ENCODE peak calls at places on chromosomes 6 and 20, in seven cellular contexts. One of them, this sample, is unnamed.

GRCh38 chr6:123316733-123317323 is 319.9 kb downstream of the TRDN start:
- DNase-seq in CD4-positive, CD25-positive, alpha-beta regulatory T cell: no peak
- DNase-seq in A549: peak
- DNase-seq in fibroblast of lung: peak
- DNase-seq in astrocyte of the spinal cord: peak
- DNase-seq in AG04449: no peak
- DNase-seq in CD8-positive, alpha-beta memory T cell: no peak
- DNase-seq in this sample: peak

GRCh38 chr20:49132995-49133451 is 55.1 kb downstream of the STAU1 start:
- DNase-seq in CD4-positive, CD25-positive, alpha-beta regulatory T cell: no peak
- DNase-seq in A549: peak
- DNase-seq in fibroblast of lung: peak
- DNase-seq in astrocyte of the spinal cord: peak
- DNase-seq in AG04449: peak
- DNase-seq in CD8-positive, alpha-beta memory T cell: no peak
- DNase-seq in this sample: peak

GRCh38 chr20:63703471-63703975 is 4.3 kb downstream of the ARFRP1 start:
- DNase-seq in CD4-positive, CD25-positive, alpha-beta regulatory T cell: no peak
- DNase-seq in A549: no peak
- DNase-seq in fibroblast of lung: no peak
- DNase-seq in astrocyte of the spinal cord: no peak
- DNase-seq in AG04449: no peak
- DNase-seq in CD8-positive, alpha-beta memory T cell: no peak
- DNase-seq in this sample: no peak

GRCh38 chr6:40804905-40805304 is 217.7 kb upstream of the LRFN2 start:
- DNase-seq in CD4-positive, CD25-positive, alpha-beta regulatory T cell: no peak
- DNase-seq in A549: no peak
- DNase-seq in fibroblast of lung: no peak
- DNase-seq in astrocyte of the spinal cord: no peak
- DNase-seq in AG04449: no peak
- DNase-seq in CD8-positive, alpha-beta memory T cell: no peak
- DNase-seq in this sample: peak

GRCh38 chr6:31871068-31871659 is 7.6 kb downstream of the SLC44A4 start:
- DNase-seq in CD4-positive, CD25-positive, alpha-beta regulatory T cell: no peak
- DNase-seq in A549: no peak
- DNase-seq in fibroblast of lung: peak
- DNase-seq in astrocyte of the spinal cord: no peak
- DNase-seq in AG04449: no peak
- DNase-seq in CD8-positive, alpha-beta memory T cell: no peak
- DNase-seq in this sample: peak

GRCh38 chr20:10861086-10861485 is 187.3 kb upstream of the JAG1 start:
- DNase-seq in CD4-positive, CD25-positive, alpha-beta regulatory T cell: no peak
- DNase-seq in A549: peak
- DNase-seq in fibroblast of lung: peak
- DNase-seq in astrocyte of the spinal cord: peak
- DNase-seq in AG04449: peak
- DNase-seq in CD8-positive, alpha-beta memory T cell: no peak
- DNase-seq in this sample: peak

GRCh38 chr6:135830452-135830851 is 21.0 kb upstream of the PDE7B start:
- DNase-seq in CD4-positive, CD25-positive, alpha-beta regulatory T cell: no peak
- DNase-seq in A549: no peak
- DNase-seq in fibroblast of lung: peak
- DNase-seq in astrocyte of the spinal cord: peak
- DNase-seq in AG04449: peak
- DNase-seq in CD8-positive, alpha-beta memory T cell: no peak
- DNase-seq in this sample: peak

GRCh38 chr6:160069050-160069454 is 52.6 kb upstream of the SLC22A1 start:
- DNase-seq in CD4-positive, CD25-positive, alpha-beta regulatory T cell: no peak
- DNase-seq in A549: no peak
- DNase-seq in fibroblast of lung: no peak
- DNase-seq in astrocyte of the spinal cord: no peak
- DNase-seq in AG04449: no peak
- DNase-seq in CD8-positive, alpha-beta memory T cell: peak
- DNase-seq in this sample: no peak

GRCh38 chr20:3071610-3072529 is at the start of gene OXT:
- DNase-seq in CD4-positive, CD25-positive, alpha-beta regulatory T cell: peak
- DNase-seq in A549: no peak
- DNase-seq in fibroblast of lung: peak
- DNase-seq in astrocyte of the spinal cord: no peak
- DNase-seq in AG04449: no peak
- DNase-seq in CD8-positive, alpha-beta memory T cell: peak
- DNase-seq in this sample: no peak

GRCh38 chr20:61865353-61865752 is 200.3 kb downstream of the TAF4 start:
- DNase-seq in CD4-positive, CD25-positive, alpha-beta regulatory T cell: no peak
- DNase-seq in A549: no peak
- DNase-seq in fibroblast of lung: no peak
- DNase-seq in astrocyte of the spinal cord: no peak
- DNase-seq in AG04449: no peak
- DNase-seq in CD8-positive, alpha-beta memory T cell: no peak
- DNase-seq in this sample: no peak

GRCh38 chr6:16391451-16391912 is 153.1 kb downstream of the GMPR start:
- DNase-seq in CD4-positive, CD25-positive, alpha-beta regulatory T cell: no peak
- DNase-seq in A549: no peak
- DNase-seq in fibroblast of lung: peak
- DNase-seq in astrocyte of the spinal cord: peak
- DNase-seq in AG04449: no peak
- DNase-seq in CD8-positive, alpha-beta memory T cell: no peak
- DNase-seq in this sample: peak

GRCh38 chr6:98487612-98488011 is 346.8 kb upstream of the POU3F2 start:
- DNase-seq in CD4-positive, CD25-positive, alpha-beta regulatory T cell: no peak
- DNase-seq in A549: no peak
- DNase-seq in fibroblast of lung: no peak
- DNase-seq in astrocyte of the spinal cord: no peak
- DNase-seq in AG04449: no peak
- DNase-seq in CD8-positive, alpha-beta memory T cell: no peak
- DNase-seq in this sample: no peak

GRCh38 chr6:106586815-106587214 is 42.5 kb downstream of the RTN4IP1 start:
- DNase-seq in CD4-positive, CD25-positive, alpha-beta regulatory T cell: no peak
- DNase-seq in A549: no peak
- DNase-seq in fibroblast of lung: no peak
- DNase-seq in astrocyte of the spinal cord: no peak
- DNase-seq in AG04449: no peak
- DNase-seq in CD8-positive, alpha-beta memory T cell: no peak
- DNase-seq in this sample: no peak

GRCh38 chr6:141464490-141464889 is 668.2 kb upstream of the GJE1 start:
- DNase-seq in CD4-positive, CD25-positive, alpha-beta regulatory T cell: no peak
- DNase-seq in A549: peak
- DNase-seq in fibroblast of lung: peak
- DNase-seq in astrocyte of the spinal cord: peak
- DNase-seq in AG04449: no peak
- DNase-seq in CD8-positive, alpha-beta memory T cell: no peak
- DNase-seq in this sample: peak

GRCh38 chr20:49276895-49277785 is 717 bp downstream of the ZNFX1 start:
- DNase-seq in CD4-positive, CD25-positive, alpha-beta regulatory T cell: peak
- DNase-seq in A549: no peak
- DNase-seq in fibroblast of lung: no peak
- DNase-seq in astrocyte of the spinal cord: no peak
- DNase-seq in AG04449: no peak
- DNase-seq in CD8-positive, alpha-beta memory T cell: peak
- DNase-seq in this sample: no peak

GRCh38 chr6:2875840-2876207 is 27.3 kb downstream of the SERPINB9 start:
- DNase-seq in CD4-positive, CD25-positive, alpha-beta regulatory T cell: peak
- DNase-seq in A549: no peak
- DNase-seq in fibroblast of lung: no peak
- DNase-seq in astrocyte of the spinal cord: peak
- DNase-seq in AG04449: no peak
- DNase-seq in CD8-positive, alpha-beta memory T cell: peak
- DNase-seq in this sample: peak

GRCh38 chr6:67642582-67642981 is 992.5 kb upstream of the ADGRB3 start:
- DNase-seq in CD4-positive, CD25-positive, alpha-beta regulatory T cell: no peak
- DNase-seq in A549: no peak
- DNase-seq in fibroblast of lung: no peak
- DNase-seq in astrocyte of the spinal cord: no peak
- DNase-seq in AG04449: no peak
- DNase-seq in CD8-positive, alpha-beta memory T cell: no peak
- DNase-seq in this sample: no peak

GRCh38 chr6:125273965-125274364 is 27.8 kb downstream of the HDDC2 start:
- DNase-seq in CD4-positive, CD25-positive, alpha-beta regulatory T cell: no peak
- DNase-seq in A549: peak
- DNase-seq in fibroblast of lung: peak
- DNase-seq in astrocyte of the spinal cord: peak
- DNase-seq in AG04449: no peak
- DNase-seq in CD8-positive, alpha-beta memory T cell: no peak
- DNase-seq in this sample: peak

GRCh38 chr6:33830635-33831240 is 26.9 kb upstream of the MLN start:
- DNase-seq in CD4-positive, CD25-positive, alpha-beta regulatory T cell: no peak
- DNase-seq in A549: no peak
- DNase-seq in fibroblast of lung: no peak
- DNase-seq in astrocyte of the spinal cord: no peak
- DNase-seq in AG04449: no peak
- DNase-seq in CD8-positive, alpha-beta memory T cell: peak
- DNase-seq in this sample: no peak

GRCh38 chr20:50111120-50111828 is 1.7 kb downstream of the UBE2V1 start:
- DNase-seq in CD4-positive, CD25-positive, alpha-beta regulatory T cell: no peak
- DNase-seq in A549: no peak
- DNase-seq in fibroblast of lung: peak
- DNase-seq in astrocyte of the spinal cord: peak
- DNase-seq in AG04449: no peak
- DNase-seq in CD8-positive, alpha-beta memory T cell: no peak
- DNase-seq in this sample: peak

GRCh38 chr6:8215631-8216030 is 113.3 kb upstream of the EEF1E1 start:
- DNase-seq in CD4-positive, CD25-positive, alpha-beta regulatory T cell: no peak
- DNase-seq in A549: no peak
- DNase-seq in fibroblast of lung: peak
- DNase-seq in astrocyte of the spinal cord: peak
- DNase-seq in AG04449: peak
- DNase-seq in CD8-positive, alpha-beta memory T cell: no peak
- DNase-seq in this sample: peak

DNA sequence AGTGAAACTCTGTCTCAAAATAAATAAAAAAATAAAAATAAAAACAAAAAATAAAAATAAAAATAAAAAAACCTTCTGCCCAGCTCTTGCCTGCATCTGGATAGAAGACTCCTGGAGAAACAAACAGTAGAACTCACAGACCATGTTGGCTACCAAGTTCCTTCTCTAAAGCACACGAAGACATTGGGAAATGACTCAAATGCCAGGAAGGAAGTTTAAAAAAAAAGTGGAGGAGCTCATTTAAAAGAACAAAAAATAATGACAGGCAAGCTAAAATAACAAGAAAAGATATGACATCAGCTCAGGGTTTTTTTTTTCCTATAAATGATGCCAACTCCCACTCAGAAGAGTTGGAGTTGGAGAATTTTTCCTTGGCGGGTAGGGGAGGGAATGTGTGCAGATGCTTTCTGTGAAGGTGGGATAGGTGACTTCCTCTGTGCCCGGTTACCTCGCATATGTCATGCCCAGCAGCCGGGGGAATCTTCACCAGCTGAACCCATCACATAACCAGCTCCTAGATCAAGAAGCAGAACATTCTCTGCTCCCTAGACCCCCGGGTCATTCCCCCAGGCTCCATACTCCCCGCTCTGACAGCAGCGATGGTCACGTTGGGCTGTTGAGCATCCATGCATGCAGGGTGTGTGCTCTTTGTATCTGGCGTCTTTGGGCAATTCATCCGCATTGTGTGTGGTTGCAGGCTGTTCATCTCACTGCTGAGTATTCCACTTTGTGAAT is 17.3 kb upstream of the CD93 start:
- DNase-seq in CD4-positive, CD25-positive, alpha-beta regulatory T cell: no peak
- DNase-seq in A549: no peak
- DNase-seq in fibroblast of lung: no peak
- DNase-seq in astrocyte of the spinal cord: peak
- DNase-seq in AG04449: no peak
- DNase-seq in CD8-positive, alpha-beta memory T cell: no peak
- DNase-seq in this sample: no peak
- H3K4me3 ChIP-seq in CD4-positive, CD25-positive, alpha-beta regulatory T cell: no peak
- H3K4me3 ChIP-seq in A549: no peak
- H3K4me3 ChIP-seq in fibroblast of lung: no peak
- H3K4me3 ChIP-seq in astrocyte of the spinal cord: no peak
- H3K4me3 ChIP-seq in AG04449: no peak
- H3K4me3 ChIP-seq in CD8-positive, alpha-beta memory T cell: no peak
- H3K4me3 ChIP-seq in this sample: no peak

GRCh38 chr6:131629656-131630055 is 1.6 kb upstream of the MED23 start:
- DNase-seq in CD4-positive, CD25-positive, alpha-beta regulatory T cell: no peak
- DNase-seq in A549: no peak
- DNase-seq in fibroblast of lung: no peak
- DNase-seq in astrocyte of the spinal cord: no peak
- DNase-seq in AG04449: no peak
- DNase-seq in CD8-positive, alpha-beta memory T cell: no peak
- DNase-seq in this sample: no peak
- H3K4me3 ChIP-seq in CD4-positive, CD25-positive, alpha-beta regulatory T cell: no peak
- H3K4me3 ChIP-seq in A549: no peak
- H3K4me3 ChIP-seq in fibroblast of lung: no peak
- H3K4me3 ChIP-seq in astrocyte of the spinal cord: no peak
- H3K4me3 ChIP-seq in AG04449: no peak
- H3K4me3 ChIP-seq in CD8-positive, alpha-beta memory T cell: no peak
- H3K4me3 ChIP-seq in this sample: no peak

GRCh38 chr20:25571240-25571639 is 14.1 kb downstream of the NINL start:
- DNase-seq in CD4-positive, CD25-positive, alpha-beta regulatory T cell: no peak
- DNase-seq in A549: no peak
- DNase-seq in fibroblast of lung: no peak
- DNase-seq in astrocyte of the spinal cord: no peak
- DNase-seq in AG04449: no peak
- DNase-seq in CD8-positive, alpha-beta memory T cell: no peak
- DNase-seq in this sample: no peak

GRCh38 chr20:25571817-25572216 is 13.5 kb downstream of the NINL start:
- DNase-seq in CD4-positive, CD25-positive, alpha-beta regulatory T cell: no peak
- DNase-seq in A549: no peak
- DNase-seq in fibroblast of lung: no peak
- DNase-seq in astrocyte of the spinal cord: no peak
- DNase-seq in AG04449: no peak
- DNase-seq in CD8-positive, alpha-beta memory T cell: no peak
- DNase-seq in this sample: no peak

GRCh38 chr20:25573288-25574251 is 11.8 kb downstream of the NINL start:
- DNase-seq in CD4-positive, CD25-positive, alpha-beta regulatory T cell: no peak
- DNase-seq in A549: no peak
- DNase-seq in fibroblast of lung: peak
- DNase-seq in astrocyte of the spinal cord: peak
- DNase-seq in AG04449: no peak
- DNase-seq in CD8-positive, alpha-beta memory T cell: no peak
- DNase-seq in this sample: peak

GRCh38 chr20:25576783-25577530 is 8.4 kb downstream of the NINL start:
- DNase-seq in CD4-positive, CD25-positive, alpha-beta regulatory T cell: no peak
- DNase-seq in A549: no peak
- DNase-seq in fibroblast of lung: no peak
- DNase-seq in astrocyte of the spinal cord: no peak
- DNase-seq in AG04449: no peak
- DNase-seq in CD8-positive, alpha-beta memory T cell: no peak
- DNase-seq in this sample: no peak

GRCh38 chr20:25574411-25574810 is 10.9 kb downstream of the NINL start:
- DNase-seq in CD4-positive, CD25-positive, alpha-beta regulatory T cell: no peak
- DNase-seq in A549: peak
- DNase-seq in fibroblast of lung: peak
- DNase-seq in astrocyte of the spinal cord: peak
- DNase-seq in AG04449: no peak
- DNase-seq in CD8-positive, alpha-beta memory T cell: no peak
- DNase-seq in this sample: peak
- H3K4me3 ChIP-seq in CD4-positive, CD25-positive, alpha-beta regulatory T cell: no peak
- H3K4me3 ChIP-seq in A549: no peak
- H3K4me3 ChIP-seq in fibroblast of lung: no peak
- H3K4me3 ChIP-seq in astrocyte of the spinal cord: no peak
- H3K4me3 ChIP-seq in AG04449: no peak
- H3K4me3 ChIP-seq in CD8-positive, alpha-beta memory T cell: no peak
- H3K4me3 ChIP-seq in this sample: no peak

DNA sequence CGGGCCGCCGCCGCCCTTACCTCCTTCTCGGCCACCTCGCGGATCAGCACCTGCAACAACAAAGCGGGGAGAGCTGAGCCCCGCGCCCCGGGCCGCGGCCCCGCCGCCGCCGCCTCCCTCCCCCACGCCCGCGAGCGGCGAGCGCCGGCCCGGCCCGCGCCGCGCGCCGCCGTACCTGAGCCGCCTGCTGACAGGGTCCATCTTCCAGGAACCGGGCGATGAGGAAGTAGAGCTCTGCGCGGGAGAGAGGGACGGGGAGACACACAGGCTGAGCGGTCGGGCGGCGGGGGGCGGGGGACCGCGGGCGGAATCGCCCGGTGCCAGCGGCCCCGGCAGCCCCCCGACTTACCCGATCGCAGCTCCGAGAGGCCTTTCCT is 386 bp downstream of the PHIP start:
- DNase-seq in CD4-positive, CD25-positive, alpha-beta regulatory T cell: no peak
- DNase-seq in A549: no peak
- DNase-seq in fibroblast of lung: no peak
- DNase-seq in astrocyte of the spinal cord: no peak
- DNase-seq in AG04449: no peak
- DNase-seq in CD8-positive, alpha-beta memory T cell: no peak
- DNase-seq in this sample: no peak
- H3K4me3 ChIP-seq in CD4-positive, CD25-positive, alpha-beta regulatory T cell: no peak
- H3K4me3 ChIP-seq in A549: peak
- H3K4me3 ChIP-seq in fibroblast of lung: peak
- H3K4me3 ChIP-seq in astrocyte of the spinal cord: peak
- H3K4me3 ChIP-seq in AG04449: peak
- H3K4me3 ChIP-seq in CD8-positive, alpha-beta memory T cell: peak
- H3K4me3 ChIP-seq in this sample: peak

This sample was measured in choroid plexus epithelial cell.